ENCODE peak calls at places on chromosomes 4 and X, in five cellular contexts. One of them, this sample, is unnamed.

GRCh38 chr4:147828361-147828760 is 96.5 kb downstream of the ARHGAP10 start:
- DNase-seq in bronchial epithelial cell: peak; percentile 75
- DNase-seq in endothelial cell: no peak
- DNase-seq in OCI-LY7: no peak
- DNase-seq in testis: no peak
- DNase-seq in this sample: no peak

GRCh38 chrX:28127662-28128061 is 146.4 kb upstream of the DCAF8L1 start:
- DNase-seq in endothelial cell: no peak
- DNase-seq in bronchial epithelial cell: no peak
- DNase-seq in testis: no peak
- DNase-seq in OCI-LY7: no peak
- DNase-seq in this sample: no peak

GRCh38 chr4:92447265-92447905 is 143.6 kb downstream of the GRID2 start:
- DNase-seq in endothelial cell: no peak
- DNase-seq in testis: no peak
- DNase-seq in OCI-LY7: no peak
- DNase-seq in bronchial epithelial cell: no peak
- DNase-seq in this sample: no peak

GRCh38 chrX:109830704-109831206 is 97.7 kb upstream of the ACSL4 start:
- DNase-seq in bronchial epithelial cell: peak; percentile 35
- DNase-seq in endothelial cell: no peak
- DNase-seq in testis: no peak
- DNase-seq in OCI-LY7: no peak
- DNase-seq in this sample: no peak

GRCh38 chrX:119690921-119691716 is 1.8 kb downstream of the SEPTIN6 start:
- DNase-seq in endothelial cell: no peak
- DNase-seq in testis: peak; percentile 75
- DNase-seq in OCI-LY7: no peak
- DNase-seq in bronchial epithelial cell: peak; percentile 22
- DNase-seq in this sample: no peak

GRCh38 chr4:5142726-5143125 is 91.4 kb downstream of the STK32B start:
- DNase-seq in testis: peak; percentile 61
- DNase-seq in bronchial epithelial cell: peak; percentile 6
- DNase-seq in OCI-LY7: peak; percentile 16
- DNase-seq in endothelial cell: peak; percentile 52
- DNase-seq in this sample: peak; percentile 48

GRCh38 chr4:23890369-23891063 is 669 bp upstream of the PPARGC1A start:
- DNase-seq in OCI-LY7: no peak
- DNase-seq in bronchial epithelial cell: no peak
- DNase-seq in testis: no peak
- DNase-seq in endothelial cell: no peak
- DNase-seq in this sample: no peak

GRCh38 chr4:181946902-181947301 is 296.3 kb upstream of the TENM3 start:
- DNase-seq in bronchial epithelial cell: no peak
- DNase-seq in OCI-LY7: no peak
- DNase-seq in endothelial cell: no peak
- DNase-seq in testis: no peak
- DNase-seq in this sample: no peak

GRCh38 chr4:149785686-149786431 is 29.8 kb downstream of the IQCM start:
- DNase-seq in testis: no peak
- DNase-seq in endothelial cell: no peak
- DNase-seq in OCI-LY7: no peak
- DNase-seq in bronchial epithelial cell: no peak
- DNase-seq in this sample: no peak

GRCh38 chrX:15973299-15973698 is 118.7 kb upstream of the AP1S2 start:
- DNase-seq in OCI-LY7: peak; percentile 56
- DNase-seq in bronchial epithelial cell: peak; percentile 44
- DNase-seq in testis: peak; percentile 57
- DNase-seq in endothelial cell: peak; percentile 13
- DNase-seq in this sample: no peak

GRCh38 chr4:71187399-71188196 is 151.2 kb upstream of the SLC4A4 start:
- DNase-seq in OCI-LY7: no peak
- DNase-seq in bronchial epithelial cell: peak; percentile 33
- DNase-seq in testis: peak; percentile 16
- DNase-seq in endothelial cell: peak; percentile 11
- DNase-seq in this sample: no peak

GRCh38 chr4:145545538-145546224 is 64.0 kb downstream of the SMAD1 start:
- DNase-seq in OCI-LY7: no peak
- DNase-seq in bronchial epithelial cell: peak; percentile 100
- DNase-seq in testis: peak; percentile 20
- DNase-seq in endothelial cell: peak; percentile 23
- DNase-seq in this sample: no peak

GRCh38 chr4:98290511-98290910 is 29.3 kb downstream of the RAP1GDS1 start:
- DNase-seq in OCI-LY7: no peak
- DNase-seq in bronchial epithelial cell: no peak
- DNase-seq in testis: no peak
- DNase-seq in endothelial cell: no peak
- DNase-seq in this sample: no peak

GRCh38 chr4:159227984-159228383 is 125.1 kb downstream of the RAPGEF2 start:
- DNase-seq in OCI-LY7: no peak
- DNase-seq in bronchial epithelial cell: peak; percentile 87
- DNase-seq in testis: peak; percentile 70
- DNase-seq in endothelial cell: peak; percentile 22
- DNase-seq in this sample: no peak

GRCh38 chr4:119977546-119977945 is 89.1 kb downstream of the MAD2L1 start:
- DNase-seq in bronchial epithelial cell: no peak
- DNase-seq in testis: no peak
- DNase-seq in endothelial cell: no peak
- DNase-seq in OCI-LY7: no peak
- DNase-seq in this sample: no peak

GRCh38 chr4:60934896-60935295 is 265.2 kb upstream of the ADGRL3 start:
- DNase-seq in testis: no peak
- DNase-seq in bronchial epithelial cell: no peak
- DNase-seq in endothelial cell: no peak
- DNase-seq in OCI-LY7: no peak
- DNase-seq in this sample: no peak

GRCh38 chrX:15384304-15384703 is at the start of gene VEGFD:
- DNase-seq in bronchial epithelial cell: no peak
- DNase-seq in testis: no peak
- DNase-seq in endothelial cell: no peak
- DNase-seq in OCI-LY7: no peak
- DNase-seq in this sample: no peak

GRCh38 chr4:146916479-146917076 is 29.1 kb downstream of the TTC29 start:
- DNase-seq in testis: peak; percentile 28
- DNase-seq in endothelial cell: peak; percentile 22
- DNase-seq in bronchial epithelial cell: peak; percentile 52
- DNase-seq in OCI-LY7: peak; percentile 35
- DNase-seq in this sample: no peak

GRCh38 chrX:154091678-154092077 is 5.8 kb downstream of the MECP2 start:
- DNase-seq in endothelial cell: no peak
- DNase-seq in OCI-LY7: no peak
- DNase-seq in bronchial epithelial cell: no peak
- DNase-seq in testis: peak; percentile 46
- DNase-seq in this sample: no peak

GRCh38 chrX:13345037-13345436 is 25.2 kb upstream of the ATXN3L start:
- DNase-seq in OCI-LY7: peak; percentile 72
- DNase-seq in testis: no peak
- DNase-seq in endothelial cell: no peak
- DNase-seq in bronchial epithelial cell: no peak
- DNase-seq in this sample: no peak

GRCh38 chr4:37908488-37909343 is 17.8 kb downstream of the TBC1D1 start:
- DNase-seq in OCI-LY7: no peak
- DNase-seq in endothelial cell: no peak
- DNase-seq in bronchial epithelial cell: peak; percentile 4
- DNase-seq in testis: no peak
- DNase-seq in this sample: no peak

GRCh38 chrX:102560423-102561068 is 38.8 kb upstream of the ARMCX5 start:
- DNase-seq in bronchial epithelial cell: no peak
- DNase-seq in endothelial cell: no peak
- DNase-seq in OCI-LY7: no peak
- DNase-seq in testis: no peak
- DNase-seq in this sample: no peak

DNA sequence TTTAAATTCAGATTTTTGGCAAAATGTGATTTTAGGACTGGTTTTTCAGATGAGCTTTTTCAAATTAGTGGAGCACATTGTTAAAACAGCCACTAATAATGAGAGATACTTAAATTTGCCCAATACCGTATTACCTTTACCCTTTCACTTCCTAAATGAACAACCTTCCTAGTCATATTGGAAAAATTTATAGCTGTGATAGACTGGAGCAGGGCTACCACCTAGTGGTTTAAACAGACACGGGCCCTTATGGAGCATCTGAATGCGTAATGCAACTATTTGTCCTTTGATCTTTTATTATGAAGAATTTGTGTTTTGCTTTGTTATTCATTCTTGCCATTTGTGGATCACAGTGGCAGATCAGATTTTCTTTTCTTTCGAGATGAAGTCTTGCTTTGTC is 72.7 kb downstream of the KDM6A start:
- DNase-seq in OCI-LY7: peak; percentile 4
- DNase-seq in testis: no peak
- DNase-seq in endothelial cell: no peak
- DNase-seq in bronchial epithelial cell: no peak
- DNase-seq in this sample: no peak
- TF ChIP-seq CTCF in OCI-LY7: peak; percentile 42
- TF ChIP-seq CTCF in testis: no peak
- TF ChIP-seq CTCF in endothelial cell: no peak
- TF ChIP-seq CTCF in bronchial epithelial cell: no peak
- TF ChIP-seq CTCF in this sample: no peak

GRCh38 chr4:25020240-25020639 is 10.5 kb downstream of the LGI2 start:
- DNase-seq in testis: no peak
- DNase-seq in bronchial epithelial cell: peak; percentile 86
- DNase-seq in OCI-LY7: no peak
- DNase-seq in endothelial cell: no peak
- DNase-seq in this sample: peak; percentile 25

GRCh38 chr4:25021206-25021605 is 9.5 kb downstream of the LGI2 start:
- DNase-seq in bronchial epithelial cell: no peak
- DNase-seq in OCI-LY7: no peak
- DNase-seq in testis: no peak
- DNase-seq in endothelial cell: no peak
- DNase-seq in this sample: no peak

GRCh38 chr4:25022198-25022597 is 8.5 kb downstream of the LGI2 start:
- DNase-seq in OCI-LY7: no peak
- DNase-seq in testis: no peak
- DNase-seq in bronchial epithelial cell: no peak
- DNase-seq in endothelial cell: no peak
- DNase-seq in this sample: peak; percentile 56

GRCh38 chr4:25019501-25019900 is 11.2 kb downstream of the LGI2 start:
- DNase-seq in testis: no peak
- DNase-seq in endothelial cell: no peak
- DNase-seq in OCI-LY7: no peak
- DNase-seq in bronchial epithelial cell: no peak
- DNase-seq in this sample: peak; percentile 38

GRCh38 chr4:25022741-25023140 is 8.0 kb downstream of the LGI2 start:
- DNase-seq in endothelial cell: no peak
- DNase-seq in OCI-LY7: no peak
- DNase-seq in testis: no peak
- DNase-seq in bronchial epithelial cell: no peak
- DNase-seq in this sample: peak; percentile 27
- TF ChIP-seq CTCF in endothelial cell: no peak
- TF ChIP-seq CTCF in OCI-LY7: no peak
- TF ChIP-seq CTCF in testis: no peak
- TF ChIP-seq CTCF in bronchial epithelial cell: no peak
- TF ChIP-seq CTCF in this sample: no peak

DNA sequence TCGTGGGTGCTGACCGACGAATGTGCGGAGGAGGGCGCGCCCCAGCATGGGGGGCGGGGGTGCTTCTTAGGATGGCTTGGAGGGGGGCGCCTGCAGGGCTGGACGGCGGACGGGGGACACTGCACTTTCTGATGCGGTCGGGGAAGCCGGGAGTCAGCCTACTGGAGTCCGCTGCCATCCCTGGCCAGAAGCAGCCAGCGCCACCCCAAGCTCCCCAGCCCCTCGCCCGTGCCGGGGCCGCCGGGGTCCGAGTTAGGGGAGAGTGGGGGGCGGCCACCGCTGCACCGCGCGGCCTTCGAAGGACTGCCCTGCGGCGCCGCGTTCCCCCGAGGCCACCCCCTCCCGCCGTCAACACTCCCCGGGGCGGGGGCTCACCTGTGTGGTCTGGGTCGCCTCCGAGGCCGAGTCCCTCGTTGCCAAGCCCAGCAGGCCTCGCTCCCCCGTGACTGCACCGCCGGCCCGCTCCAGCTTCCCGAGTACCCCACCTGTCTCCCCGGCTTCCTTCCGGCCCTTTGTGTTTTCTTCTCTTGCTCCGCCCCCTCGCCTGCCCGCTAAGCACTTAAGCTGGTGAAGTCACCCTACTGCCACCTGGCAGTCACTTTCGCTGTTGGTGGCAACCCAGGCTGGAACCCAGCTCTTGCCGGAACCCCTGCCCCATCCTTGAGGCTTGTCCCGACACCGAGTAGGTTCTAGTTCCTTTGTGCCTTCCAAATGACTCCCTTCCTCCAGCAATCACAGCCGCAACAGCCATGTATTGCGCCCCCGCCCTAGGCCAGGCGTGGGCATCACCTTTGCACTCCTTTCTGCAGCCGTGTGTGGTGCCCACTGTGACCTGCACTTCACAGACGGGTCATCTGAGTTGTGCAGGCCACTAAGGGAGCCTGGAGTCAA is at the start of gene OCIAD2:
- DNase-seq in OCI-LY7: peak; percentile 92
- DNase-seq in endothelial cell: peak; percentile 58
- DNase-seq in testis: peak; percentile 86
- DNase-seq in bronchial epithelial cell: peak; percentile 56
- DNase-seq in this sample: no peak
- TF ChIP-seq CTCF in OCI-LY7: peak; percentile 69
- TF ChIP-seq CTCF in endothelial cell: no peak
- TF ChIP-seq CTCF in testis: no peak
- TF ChIP-seq CTCF in bronchial epithelial cell: peak; percentile 23
- TF ChIP-seq CTCF in this sample: no peak

DNA sequence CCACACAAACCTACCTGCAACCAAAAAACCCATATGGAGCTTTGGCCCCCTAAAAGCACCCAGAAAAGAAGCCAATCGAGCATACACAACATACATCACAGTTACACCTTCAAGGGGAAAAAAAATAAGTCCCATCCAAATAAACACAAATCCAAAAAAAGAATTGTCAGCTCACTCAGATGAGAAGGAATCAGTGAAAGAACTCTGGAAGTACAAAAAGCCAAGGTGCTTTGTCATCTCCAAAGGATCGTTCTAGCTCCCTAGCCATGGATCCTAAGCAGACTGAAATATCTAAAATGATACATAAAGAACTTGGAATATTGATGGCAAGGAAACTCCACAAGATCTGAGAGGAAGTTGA is 119.2 kb downstream of the NEK1 start:
- DNase-seq in endothelial cell: no peak
- DNase-seq in bronchial epithelial cell: no peak
- DNase-seq in testis: no peak
- DNase-seq in OCI-LY7: no peak
- DNase-seq in this sample: no peak
- TF ChIP-seq CTCF in endothelial cell: peak; percentile 28
- TF ChIP-seq CTCF in bronchial epithelial cell: no peak
- TF ChIP-seq CTCF in testis: no peak
- TF ChIP-seq CTCF in OCI-LY7: peak; percentile 39
- TF ChIP-seq CTCF in this sample: peak; percentile 12

DNA sequence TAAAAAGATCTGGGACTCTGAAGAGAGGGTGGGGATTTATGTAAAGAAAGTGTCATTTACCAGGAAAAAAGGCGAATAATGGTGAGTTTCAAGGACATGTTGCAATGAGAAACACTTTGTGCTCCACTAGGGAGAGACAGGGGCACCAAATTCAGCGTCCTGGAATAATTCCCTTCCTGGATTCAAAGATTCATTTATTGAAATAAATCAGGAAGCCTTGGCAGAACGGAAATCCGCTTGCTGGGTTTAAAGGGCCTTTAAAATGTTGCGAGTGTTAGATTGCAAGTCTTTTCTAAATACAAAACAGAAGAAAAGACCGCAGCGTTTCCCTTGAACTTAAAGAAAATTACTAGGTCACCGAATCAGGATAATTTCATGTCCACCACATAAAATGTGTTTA is 3.8 kb upstream of the ZIC3 start:
- DNase-seq in OCI-LY7: no peak
- DNase-seq in bronchial epithelial cell: no peak
- DNase-seq in endothelial cell: no peak
- DNase-seq in testis: no peak
- DNase-seq in this sample: no peak
- TF ChIP-seq CTCF in OCI-LY7: no peak
- TF ChIP-seq CTCF in bronchial epithelial cell: no peak
- TF ChIP-seq CTCF in endothelial cell: no peak
- TF ChIP-seq CTCF in testis: no peak
- TF ChIP-seq CTCF in this sample: no peak

GRCh38 chr4:8709050-8709728 is 116.6 kb downstream of the CPZ start:
- DNase-seq in testis: peak; percentile 2
- DNase-seq in endothelial cell: no peak
- DNase-seq in OCI-LY7: no peak
- DNase-seq in bronchial epithelial cell: no peak
- DNase-seq in this sample: peak; percentile 74
- TF ChIP-seq CTCF in testis: no peak
- TF ChIP-seq CTCF in endothelial cell: no peak
- TF ChIP-seq CTCF in OCI-LY7: no peak
- TF ChIP-seq CTCF in bronchial epithelial cell: no peak
- TF ChIP-seq CTCF in this sample: no peak

This sample was measured in osteocyte.